ENCODE peak calls at places on chromosome X, in five cellular contexts. One of them, this sample, is unnamed.

GRCh38 chrX:48911407-48912182 is at the start of gene SLC35A2:
- DNase-seq in hepatocyte: peak; percentile 86
- DNase-seq in ELR: peak; percentile 74
- DNase-seq in NCI-H524 treated with DMSO at 0.1 percent for 48 hours: peak; percentile 48
- DNase-seq in stimulated activated naive B cell treated with anti-CD40 and anti-IgM and Interleukin-4, amounts not matched to agents 10 μg/mL and 1 μg/mL and 100 μg/mL, for 72 hours: peak; percentile 77
- DNase-seq in this sample: peak; percentile 77

GRCh38 chrX:85499400-85499799 is 119.9 kb upstream of the POF1B start:
- DNase-seq in hepatocyte: peak; percentile 7
- DNase-seq in ELR: no peak
- DNase-seq in NCI-H524 treated with DMSO at 0.1 percent for 48 hours: no peak
- DNase-seq in stimulated activated naive B cell treated with anti-CD40 and anti-IgM and Interleukin-4, amounts not matched to agents 10 μg/mL and 1 μg/mL and 100 μg/mL, for 72 hours: no peak
- DNase-seq in this sample: no peak

GRCh38 chrX:95754411-95754810 is 930.2 kb upstream of the DIAPH2 start:
- DNase-seq in NCI-H524 treated with DMSO at 0.1 percent for 48 hours: no peak
- DNase-seq in ELR: no peak
- DNase-seq in stimulated activated naive B cell treated with anti-CD40 and anti-IgM and Interleukin-4, amounts not matched to agents 10 μg/mL and 1 μg/mL and 100 μg/mL, for 72 hours: no peak
- DNase-seq in hepatocyte: no peak
- DNase-seq in this sample: no peak

GRCh38 chrX:20432048-20432447 is 165.3 kb upstream of the RPS6KA3 start:
- DNase-seq in NCI-H524 treated with DMSO at 0.1 percent for 48 hours: no peak
- DNase-seq in stimulated activated naive B cell treated with anti-CD40 and anti-IgM and Interleukin-4, amounts not matched to agents 10 μg/mL and 1 μg/mL and 100 μg/mL, for 72 hours: no peak
- DNase-seq in hepatocyte: no peak
- DNase-seq in ELR: peak; percentile 62
- DNase-seq in this sample: no peak

GRCh38 chrX:67555578-67556203 is 11.9 kb downstream of the AR start:
- DNase-seq in NCI-H524 treated with DMSO at 0.1 percent for 48 hours: no peak
- DNase-seq in stimulated activated naive B cell treated with anti-CD40 and anti-IgM and Interleukin-4, amounts not matched to agents 10 μg/mL and 1 μg/mL and 100 μg/mL, for 72 hours: no peak
- DNase-seq in hepatocyte: peak; percentile 19
- DNase-seq in ELR: peak; percentile 57
- DNase-seq in this sample: peak; percentile 4

GRCh38 chrX:117982702-117983392 is 133.8 kb downstream of the KLHL13 start:
- DNase-seq in stimulated activated naive B cell treated with anti-CD40 and anti-IgM and Interleukin-4, amounts not matched to agents 10 μg/mL and 1 μg/mL and 100 μg/mL, for 72 hours: no peak
- DNase-seq in NCI-H524 treated with DMSO at 0.1 percent for 48 hours: no peak
- DNase-seq in ELR: no peak
- DNase-seq in hepatocyte: no peak
- DNase-seq in this sample: no peak

GRCh38 chrX:21972721-21973120 is 32.2 kb downstream of the SMS start:
- DNase-seq in NCI-H524 treated with DMSO at 0.1 percent for 48 hours: no peak
- DNase-seq in stimulated activated naive B cell treated with anti-CD40 and anti-IgM and Interleukin-4, amounts not matched to agents 10 μg/mL and 1 μg/mL and 100 μg/mL, for 72 hours: no peak
- DNase-seq in hepatocyte: no peak
- DNase-seq in ELR: peak; percentile 86
- DNase-seq in this sample: no peak

GRCh38 chrX:39953879-39954278 is 143.9 kb downstream of the BCOR start:
- DNase-seq in hepatocyte: peak; percentile 89
- DNase-seq in NCI-H524 treated with DMSO at 0.1 percent for 48 hours: no peak
- DNase-seq in ELR: peak; percentile 60
- DNase-seq in stimulated activated naive B cell treated with anti-CD40 and anti-IgM and Interleukin-4, amounts not matched to agents 10 μg/mL and 1 μg/mL and 100 μg/mL, for 72 hours: no peak
- DNase-seq in this sample: no peak

GRCh38 chrX:81263067-81263466 is 61.2 kb downstream of the SH3BGRL start:
- DNase-seq in stimulated activated naive B cell treated with anti-CD40 and anti-IgM and Interleukin-4, amounts not matched to agents 10 μg/mL and 1 μg/mL and 100 μg/mL, for 72 hours: no peak
- DNase-seq in ELR: no peak
- DNase-seq in hepatocyte: no peak
- DNase-seq in NCI-H524 treated with DMSO at 0.1 percent for 48 hours: no peak
- DNase-seq in this sample: no peak

This sample was measured in GM10248.